ENCODE peak calls at places on chromosomes 7 and 10, in five cellular contexts. I, Y, A, U and N are unnamed samples.

GRCh38 chr7:46131916-46132795 is 211.1 kb upstream of the IGFBP3 start:
- DNase-seq in I (no peak), Y (peak), A (no peak), U (no peak), N (no peak)

GRCh38 chr7:134891262-134892001 is 94.9 kb upstream of the AGBL3 start:
- DNase-seq in I (peak), Y (no peak), A (no peak), U (no peak), N (no peak)

GRCh38 chr10:99888623-99889022 is 106.2 kb downstream of the ABCC2 start:
- DNase-seq in I (no peak), Y (no peak), A (no peak), U (no peak), N (no peak)

GRCh38 chr7:51326646-51327286 is 10.2 kb upstream of the COBL start:
- DNase-seq in I (no peak), Y (peak), A (no peak), U (no peak), N (no peak)

GRCh38 chr7:30206466-30206865 is 71.7 kb downstream of the MTURN start:
- DNase-seq in I (no peak), Y (no peak), A (no peak), U (no peak), N (no peak)

GRCh38 chr10:46556515-46557318 is at the start of gene GPRIN2:
- DNase-seq in I (peak), Y (peak), A (no peak), U (no peak), N (no peak)

GRCh38 chr10:3085785-3086567 is 18.6 kb downstream of the PFKP start:
- DNase-seq in I (no peak), Y (no peak), A (no peak), U (no peak), N (no peak)

GRCh38 chr10:32957341-32958084 is 517 bp downstream of the ITGB1 start:
- DNase-seq in I (peak), Y (peak), A (peak), U (peak), N (peak)

GRCh38 chr10:35194906-35195305 is 68.3 kb downstream of the CREM start:
- DNase-seq in I (no peak), Y (no peak), A (peak), U (no peak), N (no peak)

GRCh38 chr10:106213493-106213892 is 951.0 kb downstream of the SORCS1 start:
- DNase-seq in I (no peak), Y (no peak), A (no peak), U (no peak), N (no peak)

GRCh38 chr10:2925631-2926030 is 141.7 kb upstream of the PFKP start:
- DNase-seq in I (peak), Y (peak), A (no peak), U (no peak), N (no peak)

GRCh38 chr10:629186-629998 is 60.1 kb downstream of the DIP2C start:
- DNase-seq in I (peak), Y (peak), A (no peak), U (no peak), N (no peak)

GRCh38 chr10:32253300-32253699 is 93.7 kb downstream of the EPC1 start:
- DNase-seq in I (no peak), Y (no peak), A (no peak), U (no peak), N (no peak)

GRCh38 chr7:156559001-156559400 is 81.6 kb upstream of the RNF32 start:
- DNase-seq in I (no peak), Y (no peak), A (no peak), U (no peak), N (no peak)

GRCh38 chr10:28939352-28940157 is 262.2 kb downstream of the BAMBI start:
- DNase-seq in I (peak), Y (no peak), A (no peak), U (no peak), N (no peak)

GRCh38 chr10:44956717-44957706 is 2.6 kb upstream of the RASSF4 start:
- DNase-seq in I (no peak), Y (peak), A (no peak), U (no peak), N (no peak)

GRCh38 chr7:120005720-120006119 is 267.3 kb upstream of the KCND2 start:
- DNase-seq in I (no peak), Y (no peak), A (no peak), U (no peak), N (no peak)

GRCh38 chr7:835491-836401 is 3.5 kb downstream of the SUN1 start:
- DNase-seq in I (no peak), Y (peak), A (no peak), U (no peak), N (no peak)

GRCh38 chr7:834277-834676 is 2.0 kb downstream of the SUN1 start:
- DNase-seq in I (no peak), Y (peak), A (no peak), U (no peak), N (no peak)

GRCh38 chr7:835021-835420 is 2.7 kb downstream of the SUN1 start:
- DNase-seq in I (no peak), Y (peak), A (no peak), U (no peak), N (no peak)

GRCh38 chr7:836429-836828 is 4.2 kb downstream of the SUN1 start:
- DNase-seq in I (peak), Y (no peak), A (no peak), U (no peak), N (no peak)

GRCh38 chr7:837001-837400 is 4.7 kb downstream of the SUN1 start:
- DNase-seq in I (peak), Y (peak), A (no peak), U (no peak), N (no peak)
- TF ChIP-seq CTCF in I (no peak), Y (no peak), A (no peak), U (no peak), N (no peak)

GRCh38 chr7:47640215-47640739 is 58.4 kb upstream of the TNS3 start:
- DNase-seq in I (no peak), Y (no peak), A (no peak), U (no peak), N (no peak)

GRCh38 chr7:47636693-47637175 is 54.8 kb upstream of the TNS3 start:
- DNase-seq in I (no peak), Y (no peak), A (no peak), U (no peak), N (no peak)

GRCh38 chr7:47636111-47636692 is 54.3 kb upstream of the TNS3 start:
- DNase-seq in I (no peak), Y (no peak), A (no peak), U (no peak), N (no peak)

GRCh38 chr7:47639495-47640110 is 57.7 kb upstream of the TNS3 start:
- DNase-seq in I (no peak), Y (no peak), A (no peak), U (no peak), N (no peak)

DNA sequence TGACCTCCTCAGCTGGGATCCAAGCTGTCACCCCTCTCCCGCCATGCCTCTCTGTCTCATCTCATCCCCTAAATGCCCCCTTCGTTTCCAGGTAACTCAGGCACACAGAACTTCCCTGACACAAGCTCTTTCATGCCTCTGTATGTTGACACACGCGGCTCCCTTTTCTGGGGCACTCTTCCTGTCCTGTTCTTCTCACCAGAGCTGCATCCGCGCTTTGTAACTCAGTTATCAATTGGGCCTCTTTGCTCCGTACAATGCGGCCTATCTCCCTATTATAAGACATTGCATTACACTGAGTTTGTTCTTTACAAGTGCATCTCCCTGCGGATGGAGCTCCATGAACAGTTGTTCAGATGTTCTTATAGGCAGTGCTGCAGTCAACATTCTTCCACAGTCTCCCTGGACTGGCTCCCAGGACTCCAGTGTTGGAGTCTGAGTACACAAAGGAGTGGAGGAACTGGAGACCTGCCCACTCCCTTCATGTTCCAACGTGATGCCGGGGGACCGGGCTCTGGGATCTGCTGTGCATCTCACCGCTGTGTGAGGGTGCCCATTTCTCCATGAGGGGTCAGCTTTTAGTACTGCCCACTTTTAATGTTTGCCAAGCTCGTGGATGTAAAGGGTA is 56.9 kb upstream of the TNS3 start:
- DNase-seq in I (no peak), Y (no peak), A (no peak), U (no peak), N (no peak)
- TF ChIP-seq CTCF in I (no peak), Y (no peak), A (no peak), U (no peak), N (no peak)

GRCh38 chr7:132654150-132654549 is 77.9 kb upstream of the PLXNA4 start:
- DNase-seq in I (no peak), Y (no peak), A (peak), U (no peak), N (peak)
- TF ChIP-seq CTCF in I (no peak), Y (peak), A (peak), U (no peak), N (peak)

GRCh38 chr7:99447943-99448342 is 9.2 kb downstream of the CPSF4 start:
- DNase-seq in I (no peak), Y (no peak), A (no peak), U (no peak), N (no peak)
- TF ChIP-seq CTCF in I (no peak), Y (no peak), A (no peak), U (no peak), N (no peak)

GRCh38 chr10:24552346-24553016 is 171.2 kb downstream of the ARHGAP21 start:
- DNase-seq in I (no peak), Y (no peak), A (peak), U (no peak), N (peak)
- TF ChIP-seq CTCF in I (no peak), Y (no peak), A (peak), U (no peak), N (no peak)

DNA sequence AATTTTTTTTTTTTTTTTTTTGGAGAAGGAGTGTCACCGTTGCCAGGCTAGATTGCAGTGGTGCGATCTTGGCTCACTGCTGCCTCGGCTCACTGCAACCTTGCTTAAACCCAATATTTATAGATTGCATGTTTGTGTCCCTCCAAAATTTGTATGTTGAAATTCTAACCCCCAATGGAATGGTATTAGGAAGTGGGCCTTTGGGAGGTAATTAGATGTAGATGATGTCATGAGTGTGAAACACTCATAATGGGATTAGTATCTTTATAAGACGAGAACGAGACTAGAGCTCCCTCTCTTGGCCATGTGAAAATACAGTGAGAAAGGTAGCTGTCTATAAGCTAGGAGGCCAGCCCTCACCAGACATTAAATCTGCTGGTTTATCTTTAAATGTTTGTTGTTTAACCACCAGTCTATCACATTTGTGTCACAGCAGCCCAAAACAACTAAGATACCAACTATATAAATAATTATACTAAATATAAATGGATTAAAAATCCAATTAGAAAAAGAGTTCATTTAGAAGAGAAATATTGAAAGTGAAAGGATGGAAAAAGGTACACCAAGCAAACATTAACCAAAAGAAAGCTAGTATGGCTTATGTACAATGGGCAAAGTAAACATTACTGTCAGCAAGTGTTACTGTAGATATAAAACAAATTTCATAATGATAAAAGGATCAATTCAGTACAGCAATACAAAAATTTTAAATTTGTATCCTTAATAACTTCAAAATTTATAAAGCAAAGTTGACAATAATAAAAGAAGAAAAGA is 9.3 kb downstream of the TCAF1 start:
- DNase-seq in I (no peak), Y (no peak), A (peak), U (no peak), N (no peak)
- TF ChIP-seq CTCF in I (no peak), Y (no peak), A (peak), U (peak), N (peak)